ENCODE peak calls at places on chromosomes 6 and 20, in seven cellular contexts. T is GM06990; D is heart left ventricle; H is CD4-positive, CD25-positive, alpha-beta regulatory T cell; I is adipocyte; R is GM23248; U is ovary. L is an unnamed sample.

GRCh38 chr20:15700147-15700765 is 873.0 kb downstream of the KIF16B start:
- DNase-seq in T (no peak), H (no peak), R (no peak), I (peak), U (no peak), D (no peak), L (no peak)

GRCh38 chr6:65819152-65819551 is 112.1 kb upstream of the EYS start:
- DNase-seq in R (no peak), U (no peak), I (no peak), T (no peak), H (no peak), D (no peak), L (no peak)

GRCh38 chr6:36577298-36577697 is 16.9 kb upstream of the SRSF3 start:
- DNase-seq in R (peak), I (peak), D (no peak), U (no peak), T (no peak), H (no peak), L (no peak)

GRCh38 chr6:108526739-108527174 is 34.0 kb upstream of the FOXO3 start:
- DNase-seq in R (peak), D (no peak), U (no peak), T (no peak), H (no peak), I (peak), L (no peak)

GRCh38 chr6:53961679-53962370 is 149.4 kb upstream of the MLIP start:
- DNase-seq in D (no peak), U (no peak), T (no peak), H (no peak), R (peak), I (peak), L (no peak)

GRCh38 chr20:57713505-57713903 is 3.7 kb upstream of the PMEPA1 start:
- DNase-seq in I (peak), R (peak), U (no peak), D (no peak), H (no peak), T (no peak), L (no peak)

GRCh38 chr6:155273438-155273837 is 9.6 kb downstream of the CLDN20 start:
- DNase-seq in T (no peak), I (peak), U (no peak), D (no peak), H (no peak), R (peak), L (no peak)

GRCh38 chr20:9018346-9018745 is 50.5 kb upstream of the PLCB4 start:
- DNase-seq in T (no peak), U (no peak), I (no peak), D (no peak), R (no peak), H (no peak), L (no peak)

GRCh38 chr6:13485923-13486557 is 1.4 kb downstream of the GFOD1 start:
- DNase-seq in D (peak), R (peak), I (peak), U (peak), T (peak), H (no peak), L (peak)

GRCh38 chr6:2823104-2823850 is 18.4 kb downstream of the SERPINB1 start:
- DNase-seq in R (peak), I (no peak), H (no peak), T (no peak), D (no peak), U (no peak), L (no peak)

GRCh38 chr6:152387091-152387490 is 250.1 kb downstream of the SYNE1 start:
- DNase-seq in U (no peak), H (no peak), R (no peak), T (no peak), D (no peak), I (no peak), L (no peak)

GRCh38 chr6:134199848-134200606 is 117.9 kb downstream of the SGK1 start:
- DNase-seq in T (peak), R (no peak), I (no peak), D (no peak), H (no peak), U (no peak), L (no peak)

GRCh38 chr6:24738732-24739131 is 19.8 kb upstream of the C6orf62 start:
- DNase-seq in U (no peak), R (no peak), T (no peak), I (no peak), H (no peak), D (no peak), L (no peak)

GRCh38 chr6:129385117-129385516 is 324.9 kb downstream of the ARHGAP18 start:
- DNase-seq in D (no peak), R (no peak), H (no peak), T (no peak), U (no peak), I (no peak), L (no peak)

GRCh38 chr6:6920114-6920983 is 187.4 kb upstream of the RREB1 start:
- DNase-seq in I (no peak), R (no peak), T (no peak), U (no peak), H (no peak), D (no peak), L (no peak)

GRCh38 chr20:63972312-63973159 is 2.8 kb upstream of the ZNF512B start:
- DNase-seq in R (no peak), H (no peak), D (peak), I (no peak), T (peak), U (peak), L (no peak)

GRCh38 chr20:8646716-8647115 is 422.2 kb upstream of the PLCB4 start:
- DNase-seq in I (peak), H (no peak), T (no peak), U (no peak), D (no peak), R (peak), L (no peak)

GRCh38 chr20:32231245-32231644 is 23.6 kb downstream of the POFUT1 start:
- DNase-seq in R (no peak), D (no peak), I (no peak), H (no peak), T (no peak), U (no peak), L (no peak)

GRCh38 chr6:158894192-158894591 is 75.0 kb upstream of the EZR start:
- DNase-seq in I (peak), D (no peak), R (peak), U (no peak), T (no peak), H (no peak), L (no peak)

GRCh38 chr6:34086558-34086957 is 59.3 kb downstream of the GRM4 start:
- DNase-seq in T (no peak), D (no peak), H (no peak), I (no peak), R (no peak), U (no peak), L (no peak)

GRCh38 chr20:48787861-48788375 is 39.9 kb downstream of the PREX1 start:
- DNase-seq in R (peak), H (no peak), T (peak), U (no peak), I (peak), D (no peak), L (no peak)
- H3K4me3 ChIP-seq in R (peak), H (no peak), T (no peak), U (no peak), I (no peak), D (no peak), L (no peak)

GRCh38 chr6:131063764-131064272 is 773 bp upstream of the EPB41L2 start:
- DNase-seq in H (no peak), D (no peak), R (peak), I (no peak), T (peak), U (peak), L (no peak)
- H3K4me3 ChIP-seq in H (peak), D (peak), R (peak), I (peak), T (peak), U (peak), L (peak)

GRCh38 chr6:110816110-110816409 is 791 bp upstream of the CDK19 start:
- DNase-seq in T (no peak), U (no peak), H (no peak), D (no peak), R (no peak), I (no peak), L (no peak)
- H3K4me3 ChIP-seq in T (peak), U (peak), H (peak), D (peak), R (peak), I (peak), L (peak)

GRCh38 chr6:160358225-160359119 is 10.3 kb downstream of the SLC22A3 start:
- DNase-seq in I (no peak), H (no peak), R (no peak), T (no peak), U (no peak), D (no peak), L (no peak)

GRCh38 chr6:160365117-160365516 is 16.9 kb downstream of the SLC22A3 start:
- DNase-seq in I (no peak), R (no peak), T (no peak), H (no peak), D (no peak), U (no peak), L (no peak)

GRCh38 chr6:160360955-160361354 is 12.8 kb downstream of the SLC22A3 start:
- DNase-seq in I (no peak), D (no peak), T (no peak), R (no peak), U (no peak), H (no peak), L (no peak)

GRCh38 chr6:160363016-160363996 is 15.1 kb downstream of the SLC22A3 start:
- DNase-seq in D (no peak), H (no peak), R (no peak), T (no peak), I (no peak), U (no peak), L (no peak)

DNA sequence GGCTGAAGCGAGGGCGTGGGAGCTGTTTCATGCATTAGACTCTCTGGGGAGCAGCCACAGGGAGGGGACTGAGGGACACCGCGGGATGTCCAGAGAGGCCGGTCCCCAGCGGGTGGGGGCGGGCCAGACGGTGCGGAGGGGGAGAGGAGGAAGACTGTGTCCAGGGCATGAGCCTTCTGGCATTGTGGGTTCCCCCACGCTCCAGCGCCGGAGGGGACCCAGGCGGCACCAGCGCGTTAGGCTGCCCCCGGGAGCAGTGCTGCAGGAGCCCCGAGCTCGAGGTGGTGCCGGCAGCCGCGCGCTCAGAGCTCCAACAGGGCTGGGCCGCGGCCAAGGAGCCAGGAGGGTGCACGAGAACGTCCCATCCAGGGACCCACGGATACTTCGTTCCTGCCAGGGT is 14.4 kb downstream of the SLC22A3 start:
- DNase-seq in I (no peak), T (no peak), R (no peak), U (no peak), D (no peak), H (no peak), L (no peak)
- H3K4me3 ChIP-seq in I (no peak), T (no peak), R (no peak), U (no peak), D (no peak), H (no peak), L (no peak)